ENCODE peak calls at places on chromosomes 5 and 9, in seven cellular contexts. C is MM.1S, V is PC-3, Y is HCT116, J is GM23248, I is GM23338, N is neural progenitor cell. Z is an unnamed sample.

GRCh38 chr5:181164076-181164952 is 16.9 kb downstream of the OR2V2 start:
- DNase-seq in I (peak), J (peak), C (no peak), V (no peak), N (peak), Y (no peak), Z (no peak)

GRCh38 chr5:119319401-119319800 is 36.4 kb upstream of the TNFAIP8 start:
- DNase-seq in C (no peak), I (no peak), V (no peak), Y (no peak), N (no peak), J (no peak), Z (no peak)

GRCh38 chr5:109063223-109063622 is 315.5 kb downstream of the FER start:
- DNase-seq in V (no peak), J (peak), N (peak), C (peak), I (no peak), Y (no peak), Z (no peak)

GRCh38 chr5:9724707-9725106 is 94.6 kb upstream of the TAS2R1 start:
- DNase-seq in N (no peak), J (no peak), I (no peak), C (no peak), V (no peak), Y (no peak), Z (no peak)

GRCh38 chr9:5549671-5550650 is 39.6 kb downstream of the PDCD1LG2 start:
- DNase-seq in I (no peak), V (peak), J (peak), N (no peak), C (no peak), Y (no peak), Z (no peak)

GRCh38 chr9:74887041-74887980 is at the start of gene TRPM6:
- DNase-seq in C (no peak), N (peak), I (peak), Y (peak), V (peak), J (peak), Z (peak)

GRCh38 chr5:122121782-122122465 is 7.4 kb upstream of the ZNF474 start:
- DNase-seq in C (no peak), J (peak), N (no peak), Y (no peak), I (no peak), V (peak), Z (no peak)

GRCh38 chr9:85228111-85228855 is 513.5 kb downstream of the AGTPBP1 start:
- DNase-seq in I (no peak), Y (no peak), J (no peak), C (no peak), N (no peak), V (no peak), Z (no peak)

GRCh38 chr5:82918311-82919031 is 158.7 kb downstream of the TMEM167A start:
- DNase-seq in Y (peak), I (no peak), C (no peak), N (no peak), J (no peak), V (no peak), Z (no peak)

GRCh38 chr9:5566054-5566618 is 55.8 kb downstream of the PDCD1LG2 start:
- DNase-seq in V (no peak), Y (no peak), N (no peak), I (no peak), J (no peak), C (no peak), Z (no peak)

GRCh38 chr5:36875051-36875788 is 1.3 kb upstream of the NIPBL start:
- DNase-seq in V (peak), Y (no peak), C (peak), I (peak), J (peak), N (peak), Z (peak)

GRCh38 chr9:133356391-133357091 is at the start of the genes SURF1 and SURF2:
- DNase-seq in N (peak), V (peak), I (peak), C (peak), J (peak), Y (no peak), Z (peak)

DNA sequence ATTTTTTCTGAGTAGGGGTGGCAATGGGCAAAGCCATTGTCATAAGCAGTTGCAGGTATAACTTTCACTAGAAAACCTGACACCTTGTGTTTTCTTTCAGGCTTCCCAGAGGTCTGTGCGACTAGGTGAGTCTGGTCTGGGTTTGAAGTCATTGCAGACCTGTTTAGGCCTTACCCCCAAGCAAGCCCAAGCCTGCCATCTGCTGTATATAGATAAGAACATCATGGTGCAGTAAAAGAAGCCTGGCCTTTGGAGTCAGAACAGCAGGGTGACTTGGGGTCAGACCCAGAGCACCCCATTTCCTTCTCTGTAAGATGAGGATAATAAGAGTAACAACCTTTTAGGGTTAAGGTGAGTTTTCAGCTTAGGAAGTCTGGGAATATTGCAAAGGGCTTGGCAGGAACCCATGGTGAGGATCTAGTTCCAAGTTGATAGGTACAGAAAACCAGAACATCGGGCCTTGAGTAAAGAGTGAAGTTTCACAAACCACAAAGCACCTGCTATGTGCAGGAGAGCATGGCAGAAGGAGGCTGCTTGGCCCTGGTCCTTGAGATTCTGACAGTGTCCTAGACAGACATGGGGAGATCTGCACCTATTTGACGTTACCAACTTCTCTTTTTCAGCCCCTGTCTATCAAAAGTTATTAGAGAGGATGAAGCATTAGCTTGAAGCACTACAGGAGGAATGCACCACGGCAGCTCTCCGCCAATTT is 33.9 kb downstream of the TGFBI start:
- DNase-seq in I (peak), C (peak), N (peak), Y (peak), V (peak), J (peak), Z (peak)
- H2AFZ ChIP-seq in I (no peak), C (no peak), N (no peak), Y (peak), V (no peak), J (no peak), Z (no peak)

GRCh38 chr9:116191757-116192415 is 38.3 kb downstream of the PAPPA start:
- DNase-seq in V (no peak), N (peak), C (no peak), J (no peak), Y (no peak), I (peak), Z (no peak)
- TF ChIP-seq EZH2phosphoT487 in V (no peak), N (no peak), C (no peak), J (no peak), Y (no peak), I (no peak), Z (no peak)

DNA sequence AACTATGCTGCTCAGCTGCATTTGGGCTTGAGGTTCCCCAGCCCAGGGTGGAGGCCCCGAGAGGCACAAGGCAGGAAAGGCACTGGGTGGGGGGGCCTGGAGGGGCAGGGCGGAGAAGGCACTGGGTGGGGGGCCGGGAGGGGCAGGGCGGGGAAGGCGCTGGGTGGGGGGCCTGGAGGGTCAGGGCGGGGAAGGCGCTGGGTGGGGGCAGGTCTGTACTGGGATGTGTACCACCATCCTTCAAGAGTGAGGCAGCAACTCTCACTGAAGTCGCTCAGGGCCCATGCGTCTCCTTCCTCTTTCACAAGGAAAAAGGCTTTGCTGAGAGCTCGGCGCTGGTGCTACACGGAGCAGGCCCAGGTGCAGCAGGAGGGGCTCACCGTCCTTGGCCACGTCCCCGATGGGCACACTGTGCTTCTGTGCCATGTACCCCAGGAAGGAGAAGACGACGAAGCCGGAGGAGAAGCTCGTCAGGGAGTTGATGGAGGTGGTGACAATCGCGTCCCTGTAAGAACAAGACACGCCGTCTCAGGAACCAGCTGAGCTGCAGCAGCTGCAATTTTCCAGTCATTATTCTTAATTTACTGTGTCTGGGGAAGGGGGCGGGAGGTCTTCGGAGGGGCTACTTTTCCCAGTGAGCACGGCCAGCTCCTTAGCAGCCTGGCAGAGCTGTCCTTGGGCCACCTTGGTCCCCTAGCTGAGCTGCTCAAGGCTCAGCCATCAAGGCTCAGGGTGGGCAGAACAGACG is 30.8 kb downstream of the SLC6A3 start:
- DNase-seq in V (peak), C (no peak), Y (no peak), N (no peak), I (peak), J (peak), Z (peak)
- TF ChIP-seq EZH2 in V (no peak), C (no peak), Y (no peak), N (no peak), I (no peak), J (no peak), Z (no peak)

GRCh38 chr9:38284039-38284767 is 108.3 kb upstream of the ALDH1B1 start:
- DNase-seq in J (no peak), N (no peak), C (no peak), I (no peak), V (no peak), Y (no peak), Z (no peak)

GRCh38 chr9:38281917-38282316 is 110.6 kb upstream of the ALDH1B1 start:
- DNase-seq in C (no peak), Y (no peak), V (no peak), J (no peak), N (no peak), I (no peak), Z (no peak)

GRCh38 chr9:38284768-38285080 is 107.8 kb upstream of the ALDH1B1 start:
- DNase-seq in I (peak), Y (no peak), N (peak), C (no peak), J (no peak), V (no peak), Z (no peak)

GRCh38 chr9:38281196-38281595 is 111.3 kb upstream of the ALDH1B1 start:
- DNase-seq in N (no peak), C (no peak), Y (no peak), V (no peak), J (no peak), I (no peak), Z (no peak)

GRCh38 chr9:38282756-38283155 is 109.7 kb upstream of the ALDH1B1 start:
- DNase-seq in Y (no peak), N (no peak), J (no peak), V (no peak), C (no peak), I (no peak), Z (no peak)
- H2AFZ ChIP-seq in Y (no peak), N (no peak), J (no peak), V (no peak), C (no peak), I (no peak), Z (no peak)

DNA sequence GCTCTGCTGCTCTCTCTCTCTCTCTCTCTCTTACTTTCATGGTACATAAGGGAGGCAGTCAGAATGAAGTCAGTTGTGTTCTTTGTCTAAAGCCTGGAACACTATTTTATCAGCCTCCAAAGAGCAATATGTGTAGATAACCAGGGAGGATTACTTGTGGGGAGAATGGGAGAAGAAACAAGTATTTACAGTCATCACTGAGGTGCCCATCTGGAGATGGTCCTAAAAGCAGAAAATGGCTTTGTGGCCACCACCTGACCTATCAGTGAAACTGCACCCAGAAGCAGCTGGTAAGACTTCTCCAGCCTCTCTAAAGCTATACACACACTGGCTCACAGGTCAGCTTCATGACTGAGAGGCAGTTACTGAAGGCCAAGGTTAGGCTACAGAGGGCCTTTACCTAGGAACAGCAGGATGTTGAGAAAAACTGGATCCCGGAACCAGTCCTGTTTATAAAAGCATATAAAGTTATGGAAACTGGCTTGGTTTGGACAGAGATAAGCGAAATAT is 75.1 kb downstream of the MRPS27 start:
- DNase-seq in J (peak), V (peak), C (peak), Y (peak), N (peak), I (peak), Z (peak)
- TF ChIP-seq EZH2phosphoT487 in J (no peak), V (no peak), C (no peak), Y (no peak), N (no peak), I (no peak), Z (no peak)

DNA sequence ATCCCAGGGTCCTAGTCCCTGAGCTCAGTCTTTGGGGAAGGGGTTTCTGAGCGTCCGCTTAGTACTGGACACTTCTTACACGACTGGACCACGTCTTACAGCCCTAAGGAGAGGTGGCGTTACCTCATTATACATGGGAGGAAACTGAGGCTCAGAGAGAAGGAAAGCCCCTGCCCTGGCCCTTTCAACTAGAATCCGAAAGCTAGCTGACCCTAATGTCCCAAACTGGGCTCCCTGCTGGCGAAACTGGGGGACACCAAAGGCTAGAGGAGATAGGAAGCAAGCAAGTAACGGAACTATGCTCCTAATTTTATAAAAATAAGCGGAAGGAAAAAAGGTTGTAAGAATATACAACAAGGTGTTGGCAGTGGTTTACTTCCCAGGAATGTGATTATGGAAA is 14.2 kb downstream of the LHX6 start:
- DNase-seq in C (no peak), J (no peak), V (no peak), N (no peak), Y (no peak), I (no peak), Z (no peak)
- TF ChIP-seq EZH2 in C (no peak), J (peak), V (no peak), N (peak), Y (no peak), I (peak), Z (no peak)

Z was measured in hepatocyte.